ENCODE peak calls at places on chromosomes 3 and 15, in six cellular contexts. U, A, D, K, X and R are unnamed samples.

GRCh38 chr15:72319360-72319984 is 485 bp downstream of the CELF6 start:
- DNase-seq in D (peak; percentile 83), K (peak; percentile 80), X (no peak), A (no peak), U (peak; percentile 54), R (peak; percentile 13)

GRCh38 chr3:12798559-12799179 is 2.2 kb downstream of the CAND2 start:
- DNase-seq in K (no peak), D (no peak), X (no peak), U (no peak), A (no peak), R (no peak)

GRCh38 chr15:30985081-30985531 is 6.3 kb downstream of the MTMR10 start:
- DNase-seq in K (no peak), X (no peak), D (no peak), U (no peak), A (no peak), R (no peak)

GRCh38 chr3:131728898-131729297 is 226.1 kb upstream of the MRPL3 start:
- DNase-seq in K (no peak), D (no peak), X (peak; percentile 27), A (peak; percentile 10), U (no peak), R (no peak)

GRCh38 chr3:107142171-107142570 is 235.1 kb upstream of the CCDC54 start:
- DNase-seq in K (no peak), U (no peak), A (no peak), X (no peak), D (no peak), R (no peak)

GRCh38 chr3:127490271-127491023 is 100.1 kb downstream of the TPRA1 start:
- DNase-seq in A (no peak), D (no peak), U (peak; percentile 2), K (no peak), X (no peak), R (no peak)

GRCh38 chr3:69095636-69096035 is 10.9 kb downstream of the ARL6IP5 start:
- DNase-seq in A (no peak), U (peak; percentile 42), K (no peak), X (no peak), D (no peak), R (no peak)

GRCh38 chr3:195148553-195148952 is 122.4 kb downstream of the XXYLT1 start:
- DNase-seq in D (no peak), U (no peak), A (no peak), K (no peak), X (no peak), R (no peak)

GRCh38 chr3:49217688-49218470 is 46.5 kb downstream of the KLHDC8B start:
- DNase-seq in A (no peak), U (no peak), D (no peak), X (no peak), K (no peak), R (no peak)

GRCh38 chr3:61665121-61665520 is 103.8 kb downstream of the PTPRG start:
- DNase-seq in D (no peak), U (no peak), A (no peak), K (no peak), X (no peak), R (no peak)

GRCh38 chr3:12994607-12995388 is 78.4 kb downstream of the IQSEC1 start:
- DNase-seq in D (peak; percentile 95), U (peak; percentile 84), A (no peak), X (peak; percentile 43), K (peak; percentile 89), R (no peak)

GRCh38 chr3:186342197-186342596 is 19.8 kb downstream of the DGKG start:
- DNase-seq in A (no peak), U (no peak), K (no peak), X (no peak), D (peak; percentile 50), R (no peak)

GRCh38 chr15:72285927-72286516 is 13.7 kb upstream of the PARP6 start:
- DNase-seq in A (no peak), D (no peak), K (peak; percentile 68), U (peak; percentile 44), X (no peak), R (no peak)

GRCh38 chr15:31197497-31198414 is 96.2 kb upstream of the TRPM1 start:
- DNase-seq in K (no peak), A (no peak), X (no peak), D (peak; percentile 68), U (peak; percentile 56), R (no peak)

GRCh38 chr15:22944651-22945050 is 35.5 kb downstream of the CYFIP1 start:
- DNase-seq in U (no peak), X (no peak), A (no peak), D (no peak), K (no peak), R (no peak)

GRCh38 chr3:129657261-129658046 is 51.0 kb upstream of the PLXND1 start:
- DNase-seq in A (no peak), K (no peak), X (no peak), U (no peak), D (no peak), R (no peak)

GRCh38 chr3:170643831-170644230 is 58.0 kb upstream of the SLC7A14 start:
- DNase-seq in X (no peak), U (no peak), A (no peak), D (no peak), K (no peak), R (no peak)

GRCh38 chr3:143127801-143128200 is 8.2 kb downstream of the CHST2 start:
- DNase-seq in D (no peak), K (no peak), X (no peak), A (no peak), U (no peak), R (no peak)

GRCh38 chr3:55364426-55364825 is 122.7 kb downstream of the WNT5A start:
- DNase-seq in A (no peak), D (no peak), X (no peak), U (no peak), K (peak; percentile 27), R (no peak)

GRCh38 chr3:127747751-127748521 is 74.4 kb downstream of the MGLL start:
- DNase-seq in K (peak; percentile 53), U (no peak), A (no peak), X (peak; percentile 61), D (no peak), R (peak; percentile 78)

GRCh38 chr3:147655236-147655635 is 246.1 kb downstream of the ZIC1 start:
- DNase-seq in D (no peak), U (no peak), A (no peak), X (no peak), K (no peak), R (no peak)

GRCh38 chr3:43733459-43734384 is 43.0 kb downstream of the ABHD5 start:
- DNase-seq in A (no peak), X (no peak), U (no peak), K (no peak), D (no peak), R (no peak)

GRCh38 chr3:124142389-124142970 is 150.6 kb upstream of the ROPN1 start:
- DNase-seq in X (no peak), U (no peak), A (no peak), D (no peak), K (no peak), R (no peak)

GRCh38 chr3:36221975-36222374 is 158.3 kb upstream of the STAC start:
- DNase-seq in U (no peak), D (no peak), A (no peak), K (no peak), X (no peak), R (no peak)

GRCh38 chr3:36894924-36895323 is 49.9 kb downstream of the TRANK1 start:
- DNase-seq in K (no peak), A (no peak), D (peak; percentile 30), U (no peak), X (no peak), R (no peak)

GRCh38 chr3:141870091-141870687 is 6.3 kb upstream of the ATP1B3 start:
- DNase-seq in U (no peak), K (no peak), D (no peak), A (no peak), X (no peak), R (no peak)

GRCh38 chr15:77225088-77225487 is 154.2 kb upstream of the TSPAN3 start:
- DNase-seq in A (no peak), X (no peak), U (no peak), D (no peak), K (no peak), R (no peak)

GRCh38 chr3:65291448-65292091 is 603.8 kb upstream of the ADAMTS9 start:
- DNase-seq in A (no peak), X (no peak), K (no peak), U (no peak), D (no peak), R (no peak)

GRCh38 chr15:90261811-90262210 is 3.7 kb upstream of the NGRN start:
- DNase-seq in K (no peak), A (no peak), X (no peak), D (no peak), U (no peak), R (no peak)

GRCh38 chr15:74411686-74412085 is 22.1 kb downstream of the SEMA7A start:
- DNase-seq in X (no peak), U (no peak), D (no peak), A (no peak), K (no peak), R (no peak)

GRCh38 chr3:105970283-105970682 is 101.5 kb upstream of the CBLB start:
- DNase-seq in X (peak; percentile 13), D (no peak), K (no peak), U (no peak), A (no peak), R (no peak)

GRCh38 chr15:95604634-95605036 is 725.9 kb upstream of the NR2F2 start:
- DNase-seq in K (no peak), A (no peak), U (no peak), D (no peak), X (no peak), R (peak; percentile 22)